ENCODE peak calls at places on chromosome 4, in six cellular contexts. F is IMR-90, U is neuronal stem cell, M is H9, T is H1, B is trophoblast cell. C is an unnamed sample.

GRCh38 chr4:140186651-140187315 is 32.8 kb upstream of the MAML3 start:
- DNase-seq in T (no peak), U (no peak), M (no peak), B (peak; percentile 75), F (peak; percentile 67), C (peak; percentile 54)

GRCh38 chr4:110088670-110089069 is 109.7 kb downstream of the ELOVL6 start:
- DNase-seq in B (no peak), F (peak; percentile 76), M (no peak), U (no peak), T (no peak), C (peak; percentile 81)

GRCh38 chr4:24770111-24770584 is 25.2 kb upstream of the SOD3 start:
- DNase-seq in F (peak; percentile 97), B (no peak), T (peak; percentile 21), M (no peak), U (no peak), C (peak; percentile 84)

GRCh38 chr4:150390531-150390910 is 191.4 kb upstream of the MAB21L2 start:
- DNase-seq in T (no peak), M (no peak), U (no peak), B (no peak), F (no peak), C (no peak)

GRCh38 chr4:139315221-139315675 is 13.0 kb upstream of the NDUFC1 start:
- DNase-seq in U (no peak), T (no peak), M (no peak), F (no peak), B (no peak), C (no peak)

GRCh38 chr4:112357897-112358296 is 60.7 kb downstream of the ALPK1 start:
- DNase-seq in U (no peak), T (no peak), B (no peak), M (no peak), F (no peak), C (no peak)

GRCh38 chr4:80184791-80185756 is 12.2 kb upstream of the PRDM8 start:
- DNase-seq in B (no peak), F (no peak), M (peak; percentile 63), U (no peak), T (no peak), C (peak; percentile 42)

GRCh38 chr4:110637408-110638131 is 14.7 kb upstream of the PITX2 start:
- DNase-seq in B (no peak), U (peak; percentile 30), M (peak; percentile 79), T (no peak), F (no peak), C (peak; percentile 38)

GRCh38 chr4:11151500-11151899 is 277.2 kb downstream of the HS3ST1 start:
- DNase-seq in T (no peak), F (no peak), M (no peak), U (no peak), B (no peak), C (no peak)

DNA sequence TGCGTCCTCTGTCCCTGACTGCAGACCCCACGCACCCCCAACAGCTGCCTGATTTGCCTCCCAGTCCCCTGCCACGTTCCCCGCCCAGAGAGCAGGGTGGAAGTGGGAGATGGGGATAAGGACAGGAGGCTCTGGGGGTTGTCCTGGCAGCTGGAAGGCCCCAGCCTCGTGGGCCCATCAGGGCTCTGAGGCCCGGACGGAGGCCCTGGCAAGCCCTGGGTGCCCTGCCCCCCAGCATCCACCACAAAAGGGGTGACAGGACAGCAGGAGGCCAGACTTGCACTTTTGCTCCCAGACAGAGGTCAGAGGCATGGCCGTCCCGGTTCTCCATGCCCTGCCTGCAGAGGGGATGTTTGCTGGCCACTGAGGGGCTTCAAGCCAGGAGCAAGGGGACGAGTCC is 4.7 kb downstream of the SH3TC1 start:
- DNase-seq in M (no peak), B (no peak), T (no peak), U (no peak), F (no peak), C (no peak)
- H4K91ac ChIP-seq in M (no peak overlapping the region), B (peak overlapping the region; percentile 25), T (no peak overlapping the region), U (peak overlapping the region; percentile 56), F (no peak overlapping the region), C (peak overlapping the region; percentile 12)

DNA sequence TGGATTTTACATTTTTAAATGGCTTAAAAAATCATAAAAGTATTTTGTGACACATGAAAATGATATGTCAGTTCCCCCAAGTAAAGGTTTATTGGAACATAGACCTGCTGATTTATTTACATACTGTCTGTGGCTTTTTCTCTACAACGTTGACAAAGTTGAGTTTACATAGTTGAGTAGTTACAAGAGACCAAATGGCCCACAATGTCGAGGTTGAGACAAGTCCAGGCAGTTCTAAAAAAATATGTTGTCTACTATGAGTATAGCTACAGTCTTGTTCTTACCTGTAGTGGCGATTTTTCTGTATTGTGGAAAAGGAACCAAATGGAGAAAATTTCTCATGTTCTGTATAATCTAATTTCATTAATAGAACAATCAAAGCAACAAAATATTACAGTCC is 163.2 kb downstream of the FRAS1 start:
- DNase-seq in U (no peak), F (no peak), T (no peak), M (no peak), B (no peak), C (no peak)
- H2BK5ac ChIP-seq in U (no peak overlapping the region), F (no peak overlapping the region), T (no peak overlapping the region), M (no peak overlapping the region), B (no peak overlapping the region), C (no peak overlapping the region)

DNA sequence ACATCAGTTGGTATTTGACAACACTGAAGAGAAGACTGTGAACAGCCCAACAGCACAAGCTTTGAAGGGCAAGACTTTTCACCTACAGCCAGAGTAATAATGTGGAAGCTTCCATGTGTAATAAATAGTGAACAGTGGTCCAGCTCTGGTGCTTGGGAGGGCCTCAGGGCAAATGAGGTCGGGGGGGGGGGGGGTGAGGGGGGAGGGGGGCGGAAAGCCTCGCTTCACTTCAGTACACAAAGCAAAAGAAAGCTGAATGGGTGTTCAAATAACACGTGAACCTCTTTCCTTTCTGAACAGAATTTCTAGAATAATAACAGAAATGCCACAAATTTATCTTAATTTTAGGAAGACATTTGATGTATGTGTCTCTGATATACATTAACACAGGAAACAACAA is 92.8 kb downstream of the FRYL start:
- DNase-seq in T (no peak), U (no peak), M (no peak), B (no peak), F (no peak), C (no peak)
- H3K18ac ChIP-seq in T (no peak overlapping the region), U (no peak overlapping the region), M (no peak overlapping the region), B (no peak overlapping the region), F (no peak overlapping the region), C (no peak overlapping the region)

DNA sequence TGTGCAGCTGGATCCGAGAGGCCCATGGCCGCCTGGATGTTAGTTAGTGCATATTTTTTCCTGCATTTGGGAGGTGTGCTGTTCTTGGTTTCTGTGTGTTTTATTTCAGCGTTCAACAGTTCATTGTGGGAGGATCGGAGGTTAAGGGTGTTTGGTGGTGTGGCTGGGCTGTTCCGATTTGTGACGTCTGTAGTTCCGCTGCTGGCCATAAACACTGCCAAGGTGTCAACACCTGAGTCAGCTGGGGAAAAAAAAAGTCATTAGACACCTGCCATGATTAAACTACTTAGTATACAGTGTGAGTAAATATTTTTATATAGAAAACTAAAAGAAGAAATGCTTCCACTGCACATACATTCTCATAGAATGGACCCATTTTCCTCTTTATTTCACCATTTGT is 200.2 kb downstream of the APBB2 start:
- DNase-seq in M (no peak), F (no peak), B (no peak), T (no peak), U (no peak), C (no peak)
- H4K91ac ChIP-seq in M (no peak overlapping the region), F (no peak overlapping the region), B (no peak overlapping the region), T (no peak overlapping the region), U (no peak overlapping the region), C (no peak overlapping the region)

GRCh38 chr4:68347845-68348244 is 2.0 kb downstream of the YTHDC1 start:
- DNase-seq in T (no peak), F (no peak), B (no peak), M (no peak), U (no peak), C (no peak)

GRCh38 chr4:68349361-68350360 is at the start of gene YTHDC1:
- DNase-seq in B (peak; percentile 98), M (peak; percentile 96), T (peak; percentile 88), F (peak; percentile 96), U (peak; percentile 90), C (peak; percentile 96)

GRCh38 chr4:68346461-68346860 is 3.4 kb downstream of the YTHDC1 start:
- DNase-seq in T (no peak), U (no peak), F (no peak), B (peak; percentile 77), M (no peak), C (peak; percentile 41)

GRCh38 chr4:68344785-68345184 is 5.1 kb downstream of the YTHDC1 start:
- DNase-seq in M (no peak), T (no peak), U (no peak), B (no peak), F (no peak), C (no peak)

DNA sequence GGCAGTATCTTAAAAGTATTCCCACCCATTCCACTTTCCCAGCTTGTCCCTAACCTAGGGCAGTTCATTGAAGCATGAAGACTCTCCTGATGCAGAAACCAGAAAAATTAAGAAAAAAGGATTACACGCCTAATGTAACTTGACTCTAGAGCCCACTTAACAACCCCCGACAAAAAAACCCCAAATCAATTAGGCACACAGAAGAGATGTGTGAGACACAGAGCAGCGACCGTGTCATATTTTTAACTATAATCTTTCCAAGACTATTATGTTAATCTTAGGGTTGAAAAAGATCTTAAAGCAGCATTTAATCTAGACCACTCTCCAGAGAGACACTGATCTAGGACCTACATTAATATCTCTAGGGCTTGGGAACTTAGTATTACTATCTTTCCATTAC is 1.3 kb downstream of the YTHDC1 start:
- DNase-seq in U (no peak), M (no peak), B (no peak), T (no peak), F (no peak), C (no peak)
- H2BK5ac ChIP-seq in U (no peak overlapping the region), M (no peak overlapping the region), B (no peak overlapping the region), T (no peak overlapping the region), F (peak overlapping the region; percentile 88), C (no peak overlapping the region)

DNA sequence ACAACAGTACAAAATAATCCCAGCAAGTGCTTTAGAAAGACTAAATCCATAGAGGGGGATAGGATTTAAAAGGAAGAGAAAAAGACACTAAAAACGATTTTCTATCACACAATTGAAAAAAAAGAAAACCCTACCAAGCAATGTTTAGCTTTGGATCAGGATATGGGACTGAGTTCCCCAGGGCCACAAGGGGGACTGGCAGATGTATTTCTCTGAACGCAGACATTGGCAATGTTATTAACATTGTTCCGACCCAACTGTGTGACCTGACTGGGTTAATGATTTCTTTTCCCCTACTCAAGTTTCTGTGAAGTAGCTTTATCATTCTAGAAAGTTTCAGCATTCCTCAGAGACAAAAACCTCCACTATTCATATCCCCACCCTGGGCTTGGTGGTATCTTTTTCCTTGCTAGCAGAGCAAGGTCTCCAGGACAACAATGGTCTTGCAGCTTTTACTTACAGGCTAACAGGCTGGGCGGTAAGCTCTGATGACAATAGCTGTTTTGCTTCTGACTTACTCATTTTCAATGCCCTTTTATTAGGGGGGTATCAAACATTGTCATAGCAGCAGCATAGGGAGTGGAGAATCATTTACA is 25.8 kb downstream of the SLC7A11 start:
- DNase-seq in F (no peak), M (no peak), U (no peak), T (no peak), B (no peak), C (no peak)
- H3K18ac ChIP-seq in F (peak overlapping the region; percentile 46), M (no peak overlapping the region), U (no peak overlapping the region), T (no peak overlapping the region), B (no peak overlapping the region), C (peak overlapping the region; percentile 33)

GRCh38 chr4:85769009-85769408 is 294.1 kb downstream of the ARHGAP24 start:
- DNase-seq in U (no peak), T (no peak), F (no peak), M (no peak), B (no peak), C (no peak)
- H4K91ac ChIP-seq in U (no peak overlapping the region), T (no peak overlapping the region), F (no peak overlapping the region), M (no peak overlapping the region), B (no peak overlapping the region), C (no peak overlapping the region)

GRCh38 chr4:123547167-123547817 is 150.7 kb downstream of the SPRY1 start:
- DNase-seq in F (no peak), B (peak; percentile 68), M (peak; percentile 93), T (peak; percentile 49), U (no peak), C (no peak)
- H2BK5ac ChIP-seq in F (no peak overlapping the region), B (peak overlapping the region; percentile 62), M (no peak overlapping the region), T (peak overlapping the region; percentile 84), U (no peak overlapping the region), C (no peak overlapping the region)

C was measured in mesenchymal stem cell.